ENCODE peak calls at places on chromosomes 11 and 22, in nine cellular contexts. X is mesothelial cell of epicardium; Y is CD4-positive, CD25-positive, alpha-beta regulatory T cell; B is stimulated activated CD4-positive, alpha-beta T cell treated with anti-CD3 and anti-CD28 coated beads, Interleukin-12 subunit alpha, Interleukin-12 subunit beta, amount 100 ng/mL, for 24 hours; G is glutamatergic neuron; V is activated T-cell treated with anti-CD3 and anti-CD28 coated beads, Interleukin-2, amount 50 U/mL, for 24 hours; F is NCI-H2029 treated with DMSO at 0.1 percent for 48 hours; U is NCI-H187; Q is left cardiac atrium. S is an unnamed sample.

GRCh38 chr22:40196628-40197027 is 18.9 kb downstream of the TNRC6B start:
- DNase-seq in X (no peak), Y (no peak), B (peak; percentile 36), G (no peak), V (no peak), F (no peak), U (no peak), Q (no peak), S (no peak)

GRCh38 chr11:19978668-19979518 is 181.4 kb downstream of the DBX1 start:
- DNase-seq in X (no peak), Y (no peak), B (no peak), G (no peak), V (no peak), F (no peak), U (no peak), Q (no peak), S (no peak)

GRCh38 chr22:47019012-47019790 is 256.8 kb downstream of the TBC1D22A start:
- DNase-seq in X (no peak), Y (no peak), B (no peak), G (no peak), V (no peak), F (no peak), U (no peak), Q (no peak), S (no peak)

GRCh38 chr11:114616516-114616915 is 20.9 kb upstream of the NXPE4 start:
- DNase-seq in X (no peak), Y (no peak), B (no peak), G (no peak), V (no peak), F (no peak), U (no peak), Q (no peak), S (no peak)

GRCh38 chr11:120645639-120646038 is 134.1 kb downstream of the GRIK4 start:
- DNase-seq in X (no peak), Y (no peak), B (no peak), G (no peak), V (no peak), F (no peak), U (peak; percentile 83), Q (no peak), S (peak; percentile 35)

GRCh38 chr22:29693671-29694070 is 26.1 kb upstream of the CABP7 start:
- DNase-seq in X (no peak), Y (no peak), B (no peak), G (no peak), V (no peak), F (no peak), U (no peak), Q (no peak), S (no peak)

GRCh38 chr11:112650568-112650967 is 310.7 kb upstream of the NCAM1 start:
- DNase-seq in X (no peak), Y (no peak), B (no peak), G (no peak), V (no peak), F (no peak), U (no peak), Q (no peak), S (no peak)

GRCh38 chr11:130499828-130500227 is 51.4 kb downstream of the ADAMTS15 start:
- DNase-seq in X (no peak), Y (no peak), B (no peak), G (no peak), V (no peak), F (no peak), U (no peak), Q (no peak), S (no peak)

GRCh38 chr11:126925321-126926093 is 75.1 kb downstream of the KIRREL3 start:
- DNase-seq in X (no peak), Y (no peak), B (no peak), G (no peak), V (no peak), F (no peak), U (no peak), Q (no peak), S (no peak)

GRCh38 chr11:3213659-3214419 is 4.8 kb downstream of the MRGPRG start:
- DNase-seq in X (peak; percentile 9), Y (no peak), B (no peak), G (peak; percentile 11), V (no peak), F (no peak), U (no peak), Q (peak; percentile 10), S (no peak)

GRCh38 chr11:96065379-96065778 is 141.5 kb upstream of the MTMR2 start:
- DNase-seq in X (no peak), Y (no peak), B (no peak), G (no peak), V (no peak), F (no peak), U (no peak), Q (no peak), S (no peak)

GRCh38 chr22:47835726-47836125 is 1073.3 kb downstream of the TBC1D22A start:
- DNase-seq in X (no peak), Y (no peak), B (no peak), G (no peak), V (no peak), F (no peak), U (no peak), Q (no peak), S (no peak)

GRCh38 chr22:40766956-40767355 is 52.2 kb downstream of the SLC25A17 start:
- DNase-seq in X (no peak), Y (no peak), B (no peak), G (no peak), V (no peak), F (no peak), U (no peak), Q (no peak), S (no peak)

GRCh38 chr22:50599816-50600454 is 658 bp upstream of the MAPK8IP2 start:
- DNase-seq in X (peak; percentile 80), Y (peak; percentile 35), B (peak; percentile 41), G (peak; percentile 47), V (peak; percentile 78), F (no peak), U (no peak), Q (peak; percentile 62), S (no peak)

GRCh38 chr11:69122337-69122641 is 33.4 kb upstream of the SMIM38 start:
- DNase-seq in X (no peak), Y (no peak), B (no peak), G (no peak), V (no peak), F (no peak), U (no peak), Q (no peak), S (no peak)

GRCh38 chr22:49705631-49706352 is 121.9 kb downstream of the BRD1 start:
- DNase-seq in X (no peak), Y (no peak), B (no peak), G (no peak), V (peak; percentile 34), F (no peak), U (no peak), Q (no peak), S (no peak)

GRCh38 chr11:125874556-125875124 is 12.8 kb upstream of the HYLS1 start:
- DNase-seq in X (no peak), Y (peak; percentile 11), B (peak; percentile 24), G (peak; percentile 65), V (no peak), F (peak; percentile 74), U (no peak), Q (peak; percentile 43), S (peak; percentile 30)

GRCh38 chr11:62806611-62807121 is 1.4 kb upstream of the NXF1 start:
- DNase-seq in X (no peak), Y (no peak), B (no peak), G (no peak), V (no peak), F (no peak), U (no peak), Q (peak; percentile 32), S (no peak)

GRCh38 chr11:30798547-30799236 is 212.5 kb upstream of the MPPED2 start:
- DNase-seq in X (no peak), Y (no peak), B (no peak), G (no peak), V (no peak), F (no peak), U (no peak), Q (no peak), S (no peak)

GRCh38 chr22:49099496-49100124 is 728.1 kb downstream of the BRD1 start:
- DNase-seq in X (no peak), Y (no peak), B (no peak), G (no peak), V (no peak), F (no peak), U (no peak), Q (peak; percentile 62), S (no peak)

GRCh38 chr11:73345481-73346147 is 30.6 kb upstream of the RELT start:
- DNase-seq in X (no peak), Y (no peak), B (no peak), G (no peak), V (no peak), F (no peak), U (no peak), Q (no peak), S (no peak)

GRCh38 chr11:103420593-103420992 is 311.4 kb downstream of the DYNC2H1 start:
- DNase-seq in X (no peak), Y (no peak), B (no peak), G (no peak), V (no peak), F (no peak), U (no peak), Q (no peak), S (no peak)